ENCODE peak calls at places on chromosomes 12 and 14, in six cellular contexts. One of them, this sample, is unnamed.

GRCh38 chr14:61609143-61609851 is 86.0 kb upstream of the HIF1A start:
- DNase-seq in GM12891: no peak
- DNase-seq in K562: no peak
- DNase-seq in H1: no peak
- DNase-seq in GM12878: no peak
- DNase-seq in HepG2: peak
- DNase-seq in this sample: no peak

GRCh38 chr12:49733219-49734017 is 7.9 kb upstream of the TMBIM6 start:
- DNase-seq in GM12891: no peak
- DNase-seq in K562: no peak
- DNase-seq in H1: peak
- DNase-seq in GM12878: no peak
- DNase-seq in HepG2: peak
- DNase-seq in this sample: no peak

GRCh38 chr14:81449576-81449975 is 49.5 kb upstream of the STON2 start:
- DNase-seq in GM12891: no peak
- DNase-seq in K562: no peak
- DNase-seq in H1: no peak
- DNase-seq in GM12878: no peak
- DNase-seq in HepG2: no peak
- DNase-seq in this sample: no peak

GRCh38 chr12:64658892-64659481 is 48.7 kb downstream of the RASSF3 start:
- DNase-seq in GM12891: no peak
- DNase-seq in K562: no peak
- DNase-seq in H1: no peak
- DNase-seq in GM12878: no peak
- DNase-seq in HepG2: no peak
- DNase-seq in this sample: no peak

GRCh38 chr14:59919582-59920377 is at the start of gene LRRC9:
- DNase-seq in GM12891: no peak
- DNase-seq in K562: no peak
- DNase-seq in H1: peak
- DNase-seq in GM12878: no peak
- DNase-seq in HepG2: peak
- DNase-seq in this sample: peak

GRCh38 chr12:74725154-74725553 is 187.5 kb downstream of the ATXN7L3B start:
- DNase-seq in GM12891: no peak
- DNase-seq in K562: no peak
- DNase-seq in H1: no peak
- DNase-seq in GM12878: no peak
- DNase-seq in HepG2: no peak
- DNase-seq in this sample: no peak

GRCh38 chr14:72736791-72737559 is 156.9 kb downstream of the DPF3 start:
- DNase-seq in GM12891: no peak
- DNase-seq in K562: no peak
- DNase-seq in H1: no peak
- DNase-seq in GM12878: no peak
- DNase-seq in HepG2: no peak
- DNase-seq in this sample: no peak

GRCh38 chr14:28467611-28468010 is 299.0 kb upstream of the FOXG1 start:
- DNase-seq in GM12891: no peak
- DNase-seq in K562: no peak
- DNase-seq in H1: no peak
- DNase-seq in GM12878: no peak
- DNase-seq in HepG2: no peak
- DNase-seq in this sample: no peak

GRCh38 chr12:55829967-55830600 is 697 bp upstream of the DNAJC14 start:
- DNase-seq in GM12891: peak
- DNase-seq in K562: peak
- DNase-seq in H1: peak
- DNase-seq in GM12878: no peak
- DNase-seq in HepG2: no peak
- DNase-seq in this sample: peak

GRCh38 chr12:65232490-65233077 is 45.9 kb upstream of the MSRB3 start:
- DNase-seq in GM12891: no peak
- DNase-seq in K562: peak
- DNase-seq in H1: no peak
- DNase-seq in GM12878: no peak
- DNase-seq in HepG2: no peak
- DNase-seq in this sample: no peak

GRCh38 chr14:95096476-95096875 is 60.9 kb downstream of the DICER1 start:
- DNase-seq in GM12891: no peak
- DNase-seq in K562: no peak
- DNase-seq in H1: no peak
- DNase-seq in GM12878: no peak
- DNase-seq in HepG2: no peak
- DNase-seq in this sample: no peak

GRCh38 chr14:72745546-72745945 is 148.4 kb downstream of the DPF3 start:
- DNase-seq in GM12891: no peak
- DNase-seq in K562: no peak
- DNase-seq in H1: peak
- DNase-seq in GM12878: no peak
- DNase-seq in HepG2: no peak
- DNase-seq in this sample: no peak

GRCh38 chr14:36096090-36096489 is 80.4 kb downstream of the PTCSC3 start:
- DNase-seq in GM12891: no peak
- DNase-seq in K562: no peak
- DNase-seq in H1: no peak
- DNase-seq in GM12878: no peak
- DNase-seq in HepG2: no peak
- DNase-seq in this sample: no peak

GRCh38 chr14:75002392-75003249 is at the start of gene EIF2B2:
- DNase-seq in GM12891: peak
- DNase-seq in K562: peak
- DNase-seq in H1: peak
- DNase-seq in GM12878: peak
- DNase-seq in HepG2: peak
- DNase-seq in this sample: peak

GRCh38 chr14:51310453-51311074 is 70.5 kb downstream of the TMX1 start:
- DNase-seq in GM12891: no peak
- DNase-seq in K562: no peak
- DNase-seq in H1: no peak
- DNase-seq in GM12878: no peak
- DNase-seq in HepG2: no peak
- DNase-seq in this sample: no peak

GRCh38 chr12:24759155-24759554 is 189.7 kb downstream of the BCAT1 start:
- DNase-seq in GM12891: no peak
- DNase-seq in K562: peak
- DNase-seq in H1: no peak
- DNase-seq in GM12878: no peak
- DNase-seq in HepG2: peak
- DNase-seq in this sample: no peak

GRCh38 chr14:34872822-34873590 is 2.2 kb downstream of the BAZ1A start:
- DNase-seq in GM12891: peak
- DNase-seq in K562: no peak
- DNase-seq in H1: no peak
- DNase-seq in GM12878: no peak
- DNase-seq in HepG2: peak
- DNase-seq in this sample: peak

GRCh38 chr12:72681028-72681427 is 408.9 kb downstream of the TRHDE start:
- DNase-seq in GM12891: no peak
- DNase-seq in K562: no peak
- DNase-seq in H1: no peak
- DNase-seq in GM12878: no peak
- DNase-seq in HepG2: no peak
- DNase-seq in this sample: no peak

DNA sequence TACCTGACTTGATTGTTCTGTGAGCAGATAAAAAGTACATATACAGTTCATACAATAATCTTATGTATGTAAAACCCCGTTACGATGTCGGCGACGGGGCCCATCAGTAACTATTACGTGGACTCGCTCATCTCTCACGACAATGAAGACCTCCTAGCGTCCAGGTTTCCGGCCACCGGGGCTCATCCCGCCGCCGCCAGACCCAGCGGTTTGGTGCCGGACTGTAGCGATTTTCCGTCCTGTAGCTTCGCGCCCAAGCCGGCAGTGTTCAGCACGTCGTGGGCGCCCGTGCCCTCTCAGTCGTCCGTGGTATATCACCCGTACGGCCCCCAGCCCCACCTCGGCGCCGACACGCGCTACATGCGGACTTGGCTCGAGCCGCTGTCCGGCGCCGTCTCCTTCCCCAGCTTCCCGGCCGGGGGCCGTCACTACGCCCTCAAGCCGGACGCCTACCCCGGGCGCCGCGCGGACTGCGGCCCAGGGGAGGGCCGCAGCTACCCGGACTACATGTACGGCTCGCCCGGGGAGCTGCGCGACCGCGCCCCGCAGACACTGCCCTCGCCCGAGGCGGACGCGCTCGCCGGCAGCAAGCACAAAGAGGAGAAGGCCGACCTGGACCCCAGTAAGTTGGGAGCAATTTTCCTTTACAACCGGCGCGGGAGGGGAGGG is at the start of gene HOXC9:
- DNase-seq in GM12891: no peak
- DNase-seq in K562: peak
- DNase-seq in H1: no peak
- DNase-seq in GM12878: no peak
- DNase-seq in HepG2: no peak
- DNase-seq in this sample: no peak
- TF ChIP-seq TAF1 in GM12891: no peak
- TF ChIP-seq TAF1 in K562: no peak
- TF ChIP-seq TAF1 in H1: no peak
- TF ChIP-seq TAF1 in GM12878: no peak
- TF ChIP-seq TAF1 in HepG2: peak
- TF ChIP-seq TAF1 in this sample: no peak

GRCh38 chr14:24310666-24311604 is at the start of gene LTB4R:
- DNase-seq in GM12891: peak
- DNase-seq in K562: no peak
- DNase-seq in H1: no peak
- DNase-seq in GM12878: no peak
- DNase-seq in HepG2: no peak
- DNase-seq in this sample: peak

GRCh38 chr14:24311837-24312615 is 724 bp downstream of the LTB4R start:
- DNase-seq in GM12891: no peak
- DNase-seq in K562: no peak
- DNase-seq in H1: no peak
- DNase-seq in GM12878: no peak
- DNase-seq in HepG2: no peak
- DNase-seq in this sample: no peak

GRCh38 chr14:24309538-24310386 is at the start of gene LTB4R2:
- DNase-seq in GM12891: no peak
- DNase-seq in K562: no peak
- DNase-seq in H1: no peak
- DNase-seq in GM12878: no peak
- DNase-seq in HepG2: no peak
- DNase-seq in this sample: no peak

GRCh38 chr14:24308342-24309124 is 756 bp upstream of the CIDEB start:
- DNase-seq in GM12891: no peak
- DNase-seq in K562: no peak
- DNase-seq in H1: no peak
- DNase-seq in GM12878: no peak
- DNase-seq in HepG2: no peak
- DNase-seq in this sample: no peak

DNA sequence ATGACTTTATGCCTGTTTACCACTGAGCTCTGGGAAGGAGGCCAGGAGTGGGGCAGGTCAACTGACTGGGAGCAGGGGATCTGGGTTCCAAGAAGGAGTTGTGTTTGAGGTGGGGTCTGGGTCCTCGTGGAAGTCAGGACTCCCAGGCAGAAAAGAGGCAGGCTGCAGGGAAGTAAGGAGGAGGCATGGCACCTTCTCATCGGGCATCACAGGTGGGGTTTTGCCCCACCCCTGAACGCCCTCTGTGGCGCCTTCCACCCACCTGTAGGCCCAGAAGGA is 386 bp downstream of the LTB4R2 start:
- DNase-seq in GM12891: no peak
- DNase-seq in K562: no peak
- DNase-seq in H1: no peak
- DNase-seq in GM12878: no peak
- DNase-seq in HepG2: no peak
- DNase-seq in this sample: no peak
- TF ChIP-seq POLR2A in GM12891: peak
- TF ChIP-seq POLR2A in K562: no peak
- TF ChIP-seq POLR2A in H1: no peak
- TF ChIP-seq POLR2A in GM12878: no peak
- TF ChIP-seq POLR2A in HepG2: no peak
- TF ChIP-seq POLR2A in this sample: no peak

DNA sequence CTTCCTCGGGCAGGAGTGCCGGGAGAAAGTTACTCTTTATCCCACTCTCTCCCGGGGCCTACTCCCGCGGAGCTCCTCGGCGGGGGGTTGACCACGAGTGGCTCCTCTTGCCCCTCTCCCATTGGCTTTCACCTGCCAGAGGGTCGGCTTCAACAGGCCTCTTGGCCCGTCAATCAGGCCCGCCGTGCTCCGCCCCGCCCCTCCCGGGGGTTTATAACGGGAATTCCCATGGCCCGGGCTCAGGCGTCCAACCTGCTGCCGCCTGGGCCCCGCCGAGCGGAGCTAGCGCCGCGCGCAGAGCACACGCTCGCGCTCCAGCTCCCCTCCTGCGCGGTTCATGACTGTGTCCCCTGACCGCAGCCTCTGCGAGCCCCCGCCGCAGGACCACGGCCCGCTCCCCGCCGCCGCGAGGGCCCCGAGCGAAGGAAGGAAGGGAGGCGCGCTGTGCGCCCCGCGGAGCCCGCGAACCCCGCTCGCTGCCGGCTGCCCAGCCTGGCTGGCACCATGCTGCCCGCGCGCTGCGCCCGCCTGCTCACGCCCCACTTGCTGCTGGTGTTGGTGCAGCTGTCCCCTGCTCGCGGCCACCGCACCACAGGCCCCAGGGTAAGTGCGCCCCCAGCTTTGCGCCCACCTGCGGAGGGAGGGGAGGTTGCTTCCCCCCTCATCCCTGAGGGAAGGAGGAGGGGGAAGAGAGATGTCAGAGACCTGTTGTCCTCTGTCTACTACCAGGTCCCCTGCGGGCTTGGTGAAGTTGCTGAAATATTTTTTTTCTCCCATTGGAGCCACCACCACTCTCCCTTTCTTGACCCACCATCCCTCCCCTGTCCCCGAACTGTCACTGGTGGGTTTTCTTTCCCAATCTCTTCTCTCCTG is at the start of gene SMOC1:
- DNase-seq in GM12891: peak
- DNase-seq in K562: no peak
- DNase-seq in H1: peak
- DNase-seq in GM12878: no peak
- DNase-seq in HepG2: peak
- DNase-seq in this sample: peak
- TF ChIP-seq POLR2AphosphoS5 in GM12891: no peak
- TF ChIP-seq POLR2AphosphoS5 in K562: no peak
- TF ChIP-seq POLR2AphosphoS5 in H1: no peak
- TF ChIP-seq POLR2AphosphoS5 in GM12878: no peak
- TF ChIP-seq POLR2AphosphoS5 in HepG2: peak
- TF ChIP-seq POLR2AphosphoS5 in this sample: no peak

GRCh38 chr12:131461096-131461495 is 249.8 kb upstream of the SFSWAP start:
- DNase-seq in GM12891: no peak
- DNase-seq in K562: no peak
- DNase-seq in H1: no peak
- DNase-seq in GM12878: no peak
- DNase-seq in HepG2: no peak
- DNase-seq in this sample: no peak

GRCh38 chr12:131458931-131459575 is 251.8 kb upstream of the SFSWAP start:
- DNase-seq in GM12891: no peak
- DNase-seq in K562: no peak
- DNase-seq in H1: no peak
- DNase-seq in GM12878: no peak
- DNase-seq in HepG2: no peak
- DNase-seq in this sample: no peak

GRCh38 chr12:131458048-131458374 is 252.9 kb upstream of the SFSWAP start:
- DNase-seq in GM12891: no peak
- DNase-seq in K562: no peak
- DNase-seq in H1: no peak
- DNase-seq in GM12878: no peak
- DNase-seq in HepG2: no peak
- DNase-seq in this sample: no peak

GRCh38 chr12:131459666-131460365 is 251.1 kb upstream of the SFSWAP start:
- DNase-seq in GM12891: no peak
- DNase-seq in K562: no peak
- DNase-seq in H1: no peak
- DNase-seq in GM12878: no peak
- DNase-seq in HepG2: no peak
- DNase-seq in this sample: no peak

GRCh38 chr12:131460516-131460915 is 250.4 kb upstream of the SFSWAP start:
- DNase-seq in GM12891: no peak
- DNase-seq in K562: no peak
- DNase-seq in H1: no peak
- DNase-seq in GM12878: no peak
- DNase-seq in HepG2: no peak
- DNase-seq in this sample: no peak
- TF ChIP-seq TAF1 in GM12891: no peak
- TF ChIP-seq TAF1 in K562: no peak
- TF ChIP-seq TAF1 in H1: no peak
- TF ChIP-seq TAF1 in GM12878: no peak
- TF ChIP-seq TAF1 in HepG2: no peak
- TF ChIP-seq TAF1 in this sample: no peak